ENCODE peak calls at places on chromosomes 11 and 22, in seven cellular contexts. D is ELF-1; U is LHCN-M2; V is CD8-positive, alpha-beta memory T cell; M is A172; G is lung microvascular endothelial cell; T is AML-193. O is an unnamed sample.
A peak's percentile ranks its signal among the peaks of the same experiment; 100 is the strongest.

GRCh38 chr11:100536979-100537378 is 150.1 kb upstream of the ARHGAP42 start:
- DNase-seq in D (no peak), U (no peak), V (no peak), M (no peak), G (no peak), T (no peak), O (no peak)

GRCh38 chr11:441418-442274 is at the start of gene ANO9:
- DNase-seq in D (peak; percentile 49), U (no peak), V (peak; percentile 48), M (no peak), G (no peak), T (no peak), O (peak; percentile 32)

GRCh38 chr11:12506502-12506921 is 129.1 kb downstream of the PARVA start:
- DNase-seq in D (no peak), U (peak; percentile 50), V (no peak), M (no peak), G (no peak), T (no peak), O (no peak)

GRCh38 chr11:70243912-70244652 is 26.4 kb upstream of the PPFIA1 start:
- DNase-seq in D (no peak), U (peak; percentile 48), V (no peak), M (peak; percentile 79), G (no peak), T (no peak), O (peak; percentile 86)

GRCh38 chr11:40597546-40598113 is 861.8 kb downstream of the LRRC4C start:
- DNase-seq in D (no peak), U (no peak), V (no peak), M (no peak), G (no peak), T (no peak), O (no peak)

GRCh38 chr11:70502677-70503076 is 104.3 kb downstream of the CTTN start:
- DNase-seq in D (no peak), U (no peak), V (no peak), M (no peak), G (no peak), T (no peak), O (no peak)

GRCh38 chr11:11584937-11585336 is 36.9 kb downstream of the GALNT18 start:
- DNase-seq in D (no peak), U (peak; percentile 48), V (no peak), M (no peak), G (no peak), T (no peak), O (peak; percentile 42)

GRCh38 chr22:29842740-29843139 is 4.7 kb upstream of the ASCC2 start:
- DNase-seq in D (no peak), U (peak; percentile 97), V (no peak), M (peak; percentile 51), G (peak; percentile 94), T (no peak), O (peak; percentile 49)

GRCh38 chr22:45832959-45833580 is 143.9 kb downstream of the WNT7B start:
- DNase-seq in D (no peak), U (no peak), V (no peak), M (no peak), G (no peak), T (no peak), O (no peak)

GRCh38 chr11:67732045-67732787 is 57.8 kb upstream of the ALDH3B2 start:
- DNase-seq in D (no peak), U (peak; percentile 3), V (peak; percentile 57), M (no peak), G (no peak), T (no peak), O (no peak)

GRCh38 chr11:92580931-92581330 is 356.3 kb downstream of the FAT3 start:
- DNase-seq in D (no peak), U (no peak), V (no peak), M (no peak), G (no peak), T (no peak), O (no peak)

GRCh38 chr11:121572581-121573059 is 119.9 kb upstream of the SORL1-AS1 start:
- DNase-seq in D (no peak), U (no peak), V (no peak), M (no peak), G (no peak), T (no peak), O (no peak)

GRCh38 chr11:120061036-120061760 is 76.7 kb downstream of the TRIM29 start:
- DNase-seq in D (peak; percentile 59), U (peak; percentile 11), V (no peak), M (peak; percentile 63), G (no peak), T (no peak), O (no peak)

GRCh38 chr11:104152941-104153340 is 11.0 kb downstream of the PDGFD start:
- DNase-seq in D (no peak), U (no peak), V (no peak), M (no peak), G (no peak), T (no peak), O (no peak)

GRCh38 chr22:43185860-43186261 is 1.1 kb downstream of the TTLL12 start:
- DNase-seq in D (peak; percentile 42), U (peak; percentile 21), V (no peak), M (no peak), G (peak; percentile 48), T (no peak), O (no peak)

O was measured in NCI-H226.